ENCODE peak calls at places on chromosomes 11 and 22, in nine cellular contexts. F is heart left ventricle, D is H1, X is K562, K is Peyer's patch, A is right lobe of liver, B is spleen, Y is body of pancreas, S is IMR-90. Z is an unnamed sample.

GRCh38 chr11:79932612-79933011 is 491.8 kb upstream of the TENM4 start:
- DNase-seq in S (no peak), B (no peak), A (no peak), D (no peak), K (no peak), X (no peak), F (no peak), Y (no peak), Z (no peak)

GRCh38 chr22:28019881-28020861 is 101.1 kb upstream of the PITPNB start:
- DNase-seq in S (peak; percentile 60), F (peak; percentile 82), A (peak; percentile 71), K (peak; percentile 56), D (peak; percentile 97), Y (peak; percentile 73), B (peak; percentile 88), X (peak; percentile 67), Z (peak; percentile 52)

GRCh38 chr22:50146440-50147228 is 23.9 kb upstream of the PANX2 start:
- DNase-seq in X (peak; percentile 72), D (no peak), K (no peak), S (peak; percentile 71), F (peak; percentile 65), Y (peak; percentile 76), B (no peak), A (peak; percentile 81), Z (no peak)

GRCh38 chr11:32069361-32070058 is 21.4 kb upstream of the RCN1 start:
- DNase-seq in D (no peak), A (no peak), X (no peak), F (no peak), Y (no peak), B (no peak), S (no peak), K (no peak), Z (no peak)

GRCh38 chr22:42608481-42609361 is 6.0 kb downstream of the POLDIP3 start:
- DNase-seq in B (no peak), S (peak; percentile 76), X (no peak), F (no peak), Y (no peak), K (no peak), D (no peak), A (no peak), Z (peak; percentile 53)

GRCh38 chr11:96012086-96012824 is 88.3 kb upstream of the MTMR2 start:
- DNase-seq in D (no peak), F (peak; percentile 22), X (peak; percentile 55), K (peak; percentile 57), A (no peak), Y (peak; percentile 26), B (peak; percentile 75), S (peak; percentile 54), Z (peak; percentile 85)

GRCh38 chr22:46595545-46595944 is 24.6 kb upstream of the GRAMD4 start:
- DNase-seq in B (peak; percentile 74), S (no peak), A (no peak), X (no peak), D (no peak), Y (no peak), K (no peak), F (peak; percentile 20), Z (no peak)

GRCh38 chr22:36743591-36744412 is 32.1 kb downstream of the IFT27 start:
- DNase-seq in Y (peak; percentile 9), X (no peak), B (no peak), F (no peak), A (no peak), D (no peak), S (no peak), K (no peak), Z (no peak)

GRCh38 chr22:44304906-44305305 is 7.8 kb downstream of the SHISAL1 start:
- DNase-seq in F (no peak), B (no peak), D (no peak), K (no peak), Y (no peak), S (no peak), A (no peak), X (no peak), Z (no peak)

GRCh38 chr22:44304354-44304753 is 8.4 kb downstream of the SHISAL1 start:
- DNase-seq in K (no peak), A (no peak), S (peak; percentile 47), F (no peak), B (no peak), Y (no peak), X (no peak), D (no peak), Z (no peak)

GRCh38 chr22:44305888-44306287 is 6.9 kb downstream of the SHISAL1 start:
- DNase-seq in Y (peak; percentile 35), B (no peak), F (no peak), K (no peak), S (no peak), X (no peak), A (no peak), D (no peak), Z (no peak)

GRCh38 chr22:44307509-44308169 is 5.1 kb downstream of the SHISAL1 start:
- DNase-seq in F (peak; percentile 50), B (no peak), K (no peak), A (no peak), X (no peak), Y (no peak), S (peak; percentile 19), D (no peak), Z (no peak)

DNA sequence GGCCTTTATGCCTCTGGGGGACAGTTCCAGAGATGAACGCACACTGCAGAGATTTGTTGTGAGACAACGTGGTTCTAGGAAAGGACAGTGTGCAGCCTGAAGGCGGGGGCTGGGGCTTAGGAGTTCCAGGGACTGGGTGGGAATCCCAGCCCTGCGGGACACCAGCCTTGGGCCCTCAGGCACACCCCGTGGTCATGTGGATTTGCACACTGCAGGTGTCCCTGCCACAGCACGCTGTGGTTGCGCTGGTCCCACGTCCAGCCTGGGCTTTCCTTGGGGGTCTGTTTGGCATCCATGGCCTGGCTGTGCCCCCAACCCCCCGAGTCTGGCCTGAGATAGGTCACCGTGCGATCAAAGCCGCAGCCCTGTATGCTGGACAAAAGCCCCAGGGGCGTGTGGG is 7.3 kb downstream of the SHISAL1 start:
- DNase-seq in F (no peak), B (no peak), Y (no peak), A (no peak), K (no peak), D (no peak), X (no peak), S (no peak), Z (no peak)
- TF ChIP-seq POLR2A in F (no peak), B (no peak), Y (no peak), A (no peak), K (no peak), D (no peak), X (no peak), S (no peak), Z (no peak)

DNA sequence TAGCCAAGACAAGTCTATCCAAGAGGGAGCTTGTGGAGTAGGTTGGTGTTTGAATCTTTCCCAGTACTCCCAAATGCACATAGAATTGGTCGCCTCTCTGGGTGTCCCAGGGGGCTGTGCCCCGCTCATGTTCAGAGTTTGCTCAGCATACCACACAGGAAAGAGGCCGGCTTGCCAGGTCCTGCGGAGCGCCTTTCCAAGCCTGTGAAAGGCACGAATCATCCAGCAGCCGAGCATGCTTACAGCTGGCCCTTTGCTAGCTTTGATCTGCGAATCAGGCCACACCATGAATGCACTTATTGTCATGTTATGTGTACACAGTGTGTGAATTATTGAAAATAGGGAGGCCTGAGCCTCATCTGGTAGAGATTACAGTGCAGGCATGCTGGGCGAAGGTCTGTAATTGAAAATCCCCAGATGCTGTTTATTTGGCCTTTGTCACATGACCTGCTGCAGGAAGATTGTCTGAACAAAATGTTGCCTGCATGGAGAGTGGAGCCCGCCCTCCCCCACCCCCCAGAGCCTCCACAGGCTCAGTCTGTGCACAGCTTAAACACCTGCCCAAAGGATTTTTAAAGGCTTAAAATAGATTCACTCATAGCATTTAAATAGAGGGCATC is 163.3 kb upstream of the RASSF10 start:
- DNase-seq in A (no peak), S (peak; percentile 78), Y (peak; percentile 74), D (no peak), K (no peak), F (peak; percentile 57), B (no peak), X (peak; percentile 71), Z (peak; percentile 17)
- TF ChIP-seq POLR2A in A (no peak), S (no peak), Y (no peak), D (no peak), K (no peak), F (no peak), B (no peak), X (no peak), Z (no peak)

GRCh38 chr11:97136067-97136466 is 746.3 kb downstream of the JRKL start:
- DNase-seq in S (no peak), D (no peak), A (no peak), X (no peak), Y (no peak), B (no peak), F (no peak), K (no peak), Z (no peak)

GRCh38 chr11:97143463-97143862 is 753.6 kb downstream of the JRKL start:
- DNase-seq in K (no peak), S (no peak), Y (no peak), A (no peak), B (no peak), F (no peak), D (no peak), X (no peak), Z (no peak)

DNA sequence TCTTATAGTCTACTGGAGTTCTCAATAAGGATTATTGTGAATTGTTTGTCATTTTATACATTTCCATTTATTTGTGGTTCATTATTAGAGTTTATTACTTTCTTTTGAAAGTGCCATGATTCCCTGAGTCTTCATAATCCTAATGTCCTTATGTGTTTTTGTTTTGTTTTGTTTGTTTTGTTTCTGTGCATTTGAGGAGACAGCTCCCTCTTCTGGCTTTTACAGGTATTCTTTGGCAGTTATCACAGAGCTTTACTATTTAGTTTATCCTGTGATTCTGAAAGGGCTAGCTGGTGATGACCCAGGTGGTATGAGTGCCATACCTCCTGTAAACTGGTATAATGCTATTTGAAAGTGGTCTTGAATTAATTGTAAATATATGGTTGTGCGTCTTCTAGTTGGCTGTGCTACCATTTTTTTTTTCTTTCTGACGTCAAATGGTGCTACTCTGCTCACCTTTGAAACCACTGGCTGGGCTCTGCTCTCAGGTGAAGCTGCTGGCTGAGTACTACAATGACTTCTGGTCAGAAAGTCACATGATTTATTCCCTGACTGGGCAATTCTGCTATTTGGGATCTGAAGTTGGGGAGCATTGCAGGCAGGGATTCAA is 751.2 kb downstream of the JRKL start:
- DNase-seq in F (no peak), D (no peak), A (no peak), S (no peak), Y (no peak), X (peak; percentile 26), K (no peak), B (no peak), Z (no peak)
- TF ChIP-seq POLR2A in F (no peak), D (no peak), A (no peak), S (no peak), Y (no peak), X (no peak), K (no peak), B (no peak), Z (no peak)

GRCh38 chr11:94568200-94568599 is 1.0 kb downstream of the PIWIL4 start:
- DNase-seq in X (no peak), F (no peak), B (no peak), K (no peak), A (no peak), D (no peak), Y (no peak), S (no peak), Z (no peak)

GRCh38 chr11:94563848-94564442 is 3.2 kb upstream of the PIWIL4 start:
- DNase-seq in A (no peak), X (peak; percentile 40), D (no peak), F (no peak), K (no peak), S (no peak), Y (no peak), B (no peak), Z (no peak)

GRCh38 chr11:94567181-94567670 is at the start of gene PIWIL4:
- DNase-seq in X (peak; percentile 78), S (no peak), B (no peak), Y (no peak), D (no peak), A (no peak), K (no peak), F (no peak), Z (no peak)

GRCh38 chr11:94563176-94563847 is 3.9 kb upstream of the PIWIL4 start:
- DNase-seq in K (no peak), S (peak; percentile 77), D (no peak), F (no peak), B (no peak), A (no peak), X (peak; percentile 52), Y (no peak), Z (peak; percentile 61)

DNA sequence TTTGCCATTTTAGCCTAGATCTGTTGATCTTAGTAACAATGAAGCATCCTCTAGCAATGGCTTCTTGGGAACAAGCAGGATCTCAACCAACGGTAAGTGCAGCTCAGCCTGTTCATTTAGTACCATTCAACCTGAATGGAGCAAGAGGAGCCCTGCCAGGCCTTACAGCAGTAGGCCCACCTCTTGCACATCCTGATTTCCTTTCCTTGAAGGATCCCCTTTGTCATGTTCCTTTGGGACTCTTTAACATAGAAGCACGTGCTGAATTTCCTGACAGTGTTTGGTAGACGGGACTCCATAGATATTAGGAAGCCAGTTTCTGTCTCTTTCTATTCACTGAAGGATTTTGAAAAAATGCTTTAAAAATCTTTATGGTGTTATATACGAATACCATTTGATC is 1.5 kb downstream of the PIWIL4 start:
- DNase-seq in B (no peak), D (no peak), A (no peak), F (no peak), K (no peak), S (no peak), X (no peak), Y (no peak), Z (no peak)
- TF ChIP-seq POLR2A in B (no peak), D (no peak), A (no peak), F (no peak), K (no peak), S (no peak), X (no peak), Y (no peak), Z (no peak)

Z was measured in endothelial cell of umbilical vein.